ENCODE peak calls at places on chromosomes 7 and 10, in four cellular contexts. W is H1, T is K562, H is HCT116. V is an unnamed sample.

GRCh38 chr7:22723171-22723601 is 3.8 kb upstream of the IL6 start:
- DNase-seq in W (no peak), T (peak; percentile 8), H (no peak), V (no peak)

GRCh38 chr10:51524041-51524440 is 175.4 kb downstream of the CSTF2T start:
- DNase-seq in T (no peak), H (no peak), W (no peak), V (no peak)

GRCh38 chr10:87656431-87657072 is 3.1 kb upstream of the PAPSS2 start:
- DNase-seq in T (peak; percentile 56), W (no peak), H (no peak), V (no peak)

GRCh38 chr7:98949336-98950044 is 71.2 kb downstream of the TRRAP start:
- DNase-seq in H (no peak), W (no peak), T (no peak), V (no peak)

GRCh38 chr7:5374464-5374863 is 49.2 kb downstream of the TNRC18 start:
- DNase-seq in W (no peak), T (no peak), H (no peak), V (no peak)

GRCh38 chr7:22319424-22320403 is 37.2 kb downstream of the RAPGEF5 start:
- DNase-seq in H (no peak), T (no peak), W (no peak), V (no peak)

GRCh38 chr10:6530211-6530840 is 49.8 kb downstream of the PRKCQ start:
- DNase-seq in W (no peak), T (no peak), H (no peak), V (no peak)

GRCh38 chr10:44392420-44392819 is 7.5 kb upstream of the CXCL12 start:
- DNase-seq in H (no peak), T (no peak), W (no peak), V (no peak)

GRCh38 chr10:109018892-109019507 is 904.3 kb downstream of the XPNPEP1 start:
- DNase-seq in W (no peak), T (no peak), H (no peak), V (no peak)

GRCh38 chr10:110746254-110746826 is 102.2 kb downstream of the RBM20 start:
- DNase-seq in T (peak; percentile 47), H (peak; percentile 63), W (peak; percentile 72), V (no peak)

GRCh38 chr10:28906440-28906839 is 229.1 kb downstream of the BAMBI start:
- DNase-seq in W (no peak), T (no peak), H (no peak), V (no peak)

GRCh38 chr7:115066634-115067033 is 144.7 kb downstream of the MDFIC start:
- DNase-seq in T (no peak), W (no peak), H (no peak), V (no peak)

GRCh38 chr10:95728535-95728934 is 27.4 kb upstream of the ENTPD1 start:
- DNase-seq in T (no peak), W (no peak), H (no peak), V (no peak)

GRCh38 chr10:121418126-121418777 is 180.0 kb downstream of the FGFR2 start:
- DNase-seq in H (peak; percentile 52), T (no peak), W (no peak), V (no peak)

GRCh38 chr7:69695998-69696657 is 97.9 kb downstream of the AUTS2 start:
- DNase-seq in W (no peak), T (no peak), H (no peak), V (peak; percentile 88)

GRCh38 chr7:5776894-5777645 is 4.4 kb downstream of the RNF216 start:
- DNase-seq in T (no peak), W (no peak), H (no peak), V (no peak)

GRCh38 chr10:112663181-112663879 is 216.3 kb downstream of the VTI1A start:
- DNase-seq in T (no peak), H (peak; percentile 75), W (no peak), V (no peak)

GRCh38 chr10:88233870-88234269 is 349.2 kb downstream of the RNLS start:
- DNase-seq in T (no peak), H (no peak), W (no peak), V (no peak)

GRCh38 chr7:75916259-75916658 is 1.3 kb downstream of the POR start:
- DNase-seq in T (no peak), W (no peak), H (no peak), V (no peak)

GRCh38 chr10:124005091-124005490 is 88.3 kb downstream of the CHST15 start:
- DNase-seq in W (peak; percentile 26), T (no peak), H (no peak), V (no peak)

GRCh38 chr10:61586829-61587228 is 75.9 kb upstream of the CABCOCO1 start:
- DNase-seq in W (no peak), T (no peak), H (no peak), V (no peak)

GRCh38 chr7:79436378-79436777 is 17.1 kb downstream of the MAGI2 start:
- DNase-seq in T (no peak), H (no peak), W (no peak), V (no peak)

GRCh38 chr10:12835709-12836108 is 165.8 kb downstream of the CCDC3 start:
- DNase-seq in H (peak; percentile 15), W (no peak), T (no peak), V (no peak)

GRCh38 chr7:79455173-79455790 is 1.8 kb upstream of the MAGI2 start:
- DNase-seq in H (no peak), T (no peak), W (no peak), V (no peak)

GRCh38 chr10:124450010-124450782 is at the start of gene NKX1-2:
- DNase-seq in W (peak; percentile 89), H (peak; percentile 18), T (no peak), V (no peak)

GRCh38 chr10:43199088-43199683 is 60.9 kb downstream of the CSGALNACT2 start:
- DNase-seq in T (no peak), W (no peak), H (no peak), V (no peak)

GRCh38 chr10:99845837-99846382 is 63.5 kb downstream of the ABCC2 start:
- DNase-seq in T (peak; percentile 38), W (peak; percentile 74), H (peak; percentile 86), V (peak; percentile 59)

GRCh38 chr10:66627156-66627555 is 298.7 kb upstream of the LRRTM3 start:
- DNase-seq in H (peak; percentile 66), T (no peak), W (no peak), V (no peak)

GRCh38 chr7:2191026-2191425 is 41.7 kb downstream of the MAD1L1 start:
- DNase-seq in T (no peak), W (no peak), H (no peak), V (no peak)

GRCh38 chr10:28190192-28190591 is 112.7 kb downstream of the MPP7 start:
- DNase-seq in T (no peak), W (no peak), H (no peak), V (no peak)

GRCh38 chr7:47516985-47517590 is 64.8 kb downstream of the TNS3 start:
- DNase-seq in W (no peak), H (no peak), T (no peak), V (no peak)

DNA sequence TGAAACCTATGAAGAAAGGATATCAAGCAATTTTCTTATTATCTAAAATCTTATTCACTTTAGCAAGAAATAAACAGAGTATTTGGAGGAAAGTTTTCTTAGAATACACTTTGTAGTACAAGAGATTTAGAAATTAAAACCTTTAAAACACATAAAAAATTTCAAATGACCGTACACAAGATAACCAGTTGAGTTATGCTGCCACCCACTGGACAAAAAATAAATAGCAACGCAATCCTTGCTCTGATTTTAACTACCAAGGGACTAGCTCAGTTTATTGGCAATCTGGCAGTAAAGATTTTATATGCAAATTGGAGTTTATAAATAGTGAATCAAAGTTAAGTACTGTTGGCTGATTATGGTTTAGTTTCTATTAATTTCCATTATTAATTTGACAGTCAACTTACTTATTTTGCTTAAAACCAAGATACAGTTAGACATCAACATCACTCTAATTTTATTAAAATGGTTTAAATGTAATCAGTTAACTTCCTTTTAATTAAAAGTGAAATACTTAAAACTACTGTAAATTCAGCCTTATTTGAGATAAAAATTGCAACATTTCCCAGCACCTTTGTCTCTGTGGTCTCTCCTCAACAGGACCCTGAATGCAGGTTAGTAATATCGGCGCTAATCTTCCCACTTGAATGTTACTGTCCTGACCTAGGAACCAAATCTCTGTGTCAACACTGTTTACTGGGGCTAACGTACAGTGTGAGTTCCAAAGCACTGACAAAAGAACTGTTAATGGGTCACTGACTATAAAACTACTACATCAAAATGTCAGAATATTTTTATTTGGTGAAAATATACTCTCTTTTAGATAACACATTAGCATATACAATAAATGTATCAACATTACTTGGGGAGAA is 33.5 kb downstream of the CACUL1 start:
- DNase-seq in T (peak; percentile 14), H (peak; percentile 50), W (peak; percentile 73), V (no peak)
- TF ChIP-seq SRF in T (no peak), H (no peak), W (no peak), V (no peak)

DNA sequence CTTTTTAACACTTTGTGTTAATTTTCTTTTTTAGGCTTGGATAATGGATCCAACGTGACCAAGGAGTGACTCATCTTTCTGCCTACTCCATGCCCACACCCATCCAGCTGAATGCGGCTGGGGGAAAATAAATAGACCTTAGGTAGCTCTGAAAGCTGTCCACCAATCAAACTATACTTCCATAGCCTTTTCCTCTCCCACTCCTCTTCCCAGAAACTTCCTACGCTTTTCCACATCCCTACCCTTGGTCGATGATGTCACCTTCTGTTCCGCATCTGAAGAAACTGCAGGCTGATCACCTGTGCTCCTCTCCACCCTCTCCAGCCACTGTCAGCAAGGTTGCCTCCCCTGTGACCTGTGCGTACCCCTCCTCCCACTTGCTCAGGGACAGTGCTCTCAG is 359.8 kb upstream of the KLF6 start:
- DNase-seq in T (no peak), H (no peak), W (no peak), V (no peak)
- TF ChIP-seq EGR1 in T (no peak), H (no peak), W (no peak), V (no peak)

DNA sequence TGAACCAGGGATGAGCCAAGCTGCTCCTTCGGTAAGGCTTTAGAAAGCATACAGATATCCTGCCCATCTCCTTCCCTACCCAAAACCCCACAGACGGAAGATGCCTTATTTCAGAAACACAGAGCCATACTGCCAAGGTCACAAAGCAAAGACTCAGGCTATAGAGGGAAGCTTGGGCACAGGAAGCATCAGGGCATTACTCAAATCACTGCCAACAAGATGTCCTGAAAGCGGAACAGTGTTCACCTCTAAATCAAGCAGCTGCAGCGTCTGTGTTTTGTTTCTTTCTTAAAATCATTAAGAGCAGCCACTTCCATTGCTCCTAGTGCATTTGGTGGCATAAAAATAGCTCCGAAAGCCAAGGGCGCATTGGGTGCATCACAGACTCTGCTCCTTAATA is 307.3 kb downstream of the SORCS1 start:
- DNase-seq in T (no peak), W (no peak), H (no peak), V (no peak)
- TF ChIP-seq SRF in T (no peak), W (no peak), H (no peak), V (no peak)

DNA sequence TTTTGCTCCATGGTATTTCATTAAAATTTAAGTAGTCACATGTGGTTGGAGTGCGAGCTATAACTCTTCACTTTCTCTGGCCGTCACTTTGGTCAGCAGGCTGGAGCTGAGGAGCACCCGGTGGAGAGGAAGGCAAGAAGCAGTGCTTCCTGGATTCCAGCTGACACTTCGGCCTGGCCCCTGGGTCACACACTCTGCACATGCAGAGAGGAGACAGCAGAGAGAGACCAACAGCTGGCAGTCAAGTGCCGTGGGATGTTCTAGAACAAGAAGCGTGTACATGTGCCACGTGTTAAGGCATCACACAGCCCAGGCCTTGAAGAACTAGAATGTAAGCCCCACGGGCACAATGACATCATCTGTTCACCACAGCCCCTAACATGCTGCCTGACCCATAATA is 30.1 kb downstream of the PSAP start:
- DNase-seq in H (no peak), T (no peak), W (no peak), V (no peak)
- TF ChIP-seq EGR1 in H (no peak), T (no peak), W (no peak), V (no peak)

V was measured in GM12878.